ENCODE peak calls at places on chromosome 15, in four cellular contexts. One of them, this sample, is unnamed.

GRCh38 chr15:78034495-78035191 is 42.9 kb downstream of the TBC1D2B start:
- DNase-seq in psoas muscle: peak
- DNase-seq in adrenal gland: no peak
- DNase-seq in stomach: peak
- DNase-seq in this sample: no peak

GRCh38 chr15:56869573-56869972 is 48.9 kb upstream of the TCF12 start:
- DNase-seq in psoas muscle: peak
- DNase-seq in stomach: peak
- DNase-seq in adrenal gland: no peak
- DNase-seq in this sample: peak

GRCh38 chr15:31024979-31025378 is 33.6 kb upstream of the MTMR10 start:
- DNase-seq in adrenal gland: no peak
- DNase-seq in stomach: no peak
- DNase-seq in psoas muscle: no peak
- DNase-seq in this sample: no peak

GRCh38 chr15:57460208-57460816 is 84.0 kb downstream of the CGNL1 start:
- DNase-seq in stomach: no peak
- DNase-seq in psoas muscle: no peak
- DNase-seq in adrenal gland: no peak
- DNase-seq in this sample: no peak

GRCh38 chr15:90086868-90087268 is 15.4 kb downstream of the IDH2 start:
- DNase-seq in psoas muscle: peak
- DNase-seq in adrenal gland: no peak
- DNase-seq in stomach: no peak
- DNase-seq in this sample: no peak

GRCh38 chr15:65394936-65395335 is 17.1 kb upstream of the IGDCC3 start:
- DNase-seq in psoas muscle: no peak
- DNase-seq in stomach: no peak
- DNase-seq in adrenal gland: no peak
- DNase-seq in this sample: no peak

GRCh38 chr15:22927761-22928160 is 52.4 kb downstream of the CYFIP1 start:
- DNase-seq in stomach: no peak
- DNase-seq in adrenal gland: no peak
- DNase-seq in psoas muscle: no peak
- DNase-seq in this sample: no peak

GRCh38 chr15:52626671-52627369 is 52.4 kb downstream of the ATOSA start:
- DNase-seq in adrenal gland: no peak
- DNase-seq in stomach: no peak
- DNase-seq in psoas muscle: no peak
- DNase-seq in this sample: no peak

GRCh38 chr15:76987896-76988860 is 6.7 kb upstream of the PSTPIP1 start:
- DNase-seq in psoas muscle: peak
- DNase-seq in stomach: no peak
- DNase-seq in adrenal gland: peak
- DNase-seq in this sample: peak

GRCh38 chr15:25710184-25710583 is 152.9 kb downstream of the ATP10A start:
- DNase-seq in stomach: peak
- DNase-seq in adrenal gland: peak
- DNase-seq in psoas muscle: peak
- DNase-seq in this sample: peak

GRCh38 chr15:80855206-80855605 is 76.0 kb downstream of the CEMIP start:
- DNase-seq in stomach: no peak
- DNase-seq in adrenal gland: no peak
- DNase-seq in psoas muscle: no peak
- DNase-seq in this sample: no peak

GRCh38 chr15:68019814-68020525 is 34.1 kb upstream of the PIAS1 start:
- DNase-seq in adrenal gland: no peak
- DNase-seq in psoas muscle: no peak
- DNase-seq in stomach: no peak
- DNase-seq in this sample: no peak

GRCh38 chr15:58469432-58470353 is 37.9 kb downstream of the LIPC start:
- DNase-seq in psoas muscle: no peak
- DNase-seq in stomach: peak
- DNase-seq in adrenal gland: peak
- DNase-seq in this sample: no peak

GRCh38 chr15:74270854-74271520 is 34.9 kb downstream of the CCDC33 start:
- DNase-seq in psoas muscle: no peak
- DNase-seq in stomach: no peak
- DNase-seq in adrenal gland: no peak
- DNase-seq in this sample: no peak

GRCh38 chr15:90871097-90871715 is 2.8 kb downstream of the FURIN start:
- DNase-seq in stomach: no peak
- DNase-seq in psoas muscle: peak
- DNase-seq in adrenal gland: no peak
- DNase-seq in this sample: peak

GRCh38 chr15:61228025-61228901 is 839 bp downstream of the RORA start:
- DNase-seq in stomach: no peak
- DNase-seq in psoas muscle: peak
- DNase-seq in adrenal gland: no peak
- DNase-seq in this sample: peak

GRCh38 chr15:47577476-47577875 is 139.8 kb upstream of the SEMA6D start:
- DNase-seq in adrenal gland: no peak
- DNase-seq in psoas muscle: no peak
- DNase-seq in stomach: no peak
- DNase-seq in this sample: no peak

GRCh38 chr15:41804920-41805666 is 22.8 kb upstream of the JMJD7 start:
- DNase-seq in stomach: no peak
- DNase-seq in adrenal gland: no peak
- DNase-seq in psoas muscle: no peak
- DNase-seq in this sample: no peak

GRCh38 chr15:41809121-41809520 is 18.8 kb upstream of the JMJD7 start:
- DNase-seq in psoas muscle: no peak
- DNase-seq in adrenal gland: no peak
- DNase-seq in stomach: no peak
- DNase-seq in this sample: no peak

GRCh38 chr15:41805711-41806110 is 22.2 kb upstream of the JMJD7 start:
- DNase-seq in psoas muscle: no peak
- DNase-seq in adrenal gland: no peak
- DNase-seq in stomach: no peak
- DNase-seq in this sample: no peak

GRCh38 chr15:41804361-41804760 is 23.5 kb upstream of the JMJD7 start:
- DNase-seq in adrenal gland: no peak
- DNase-seq in stomach: no peak
- DNase-seq in psoas muscle: no peak
- DNase-seq in this sample: no peak

GRCh38 chr15:41806291-41807181 is 21.4 kb upstream of the JMJD7 start:
- DNase-seq in adrenal gland: peak
- DNase-seq in stomach: peak
- DNase-seq in psoas muscle: no peak
- DNase-seq in this sample: peak
- H3K27ac ChIP-seq in adrenal gland: no peak
- H3K27ac ChIP-seq in stomach: no peak
- H3K27ac ChIP-seq in psoas muscle: no peak
- H3K27ac ChIP-seq in this sample: no peak

GRCh38 chr15:99424978-99425665 is 140.7 kb upstream of the MEF2A start:
- DNase-seq in adrenal gland: peak
- DNase-seq in stomach: no peak
- DNase-seq in psoas muscle: peak
- DNase-seq in this sample: peak

GRCh38 chr15:99426431-99427105 is 139.2 kb upstream of the MEF2A start:
- DNase-seq in stomach: no peak
- DNase-seq in psoas muscle: peak
- DNase-seq in adrenal gland: peak
- DNase-seq in this sample: peak

GRCh38 chr15:99424131-99424571 is 141.6 kb upstream of the MEF2A start:
- DNase-seq in psoas muscle: no peak
- DNase-seq in stomach: no peak
- DNase-seq in adrenal gland: peak
- DNase-seq in this sample: no peak

GRCh38 chr15:99427210-99427609 is 138.6 kb upstream of the MEF2A start:
- DNase-seq in adrenal gland: peak
- DNase-seq in psoas muscle: peak
- DNase-seq in stomach: no peak
- DNase-seq in this sample: no peak

GRCh38 chr15:99425666-99426301 is 140.0 kb upstream of the MEF2A start:
- DNase-seq in psoas muscle: peak
- DNase-seq in adrenal gland: peak
- DNase-seq in stomach: peak
- DNase-seq in this sample: peak
- TF ChIP-seq CTCF in psoas muscle: no peak
- TF ChIP-seq CTCF in adrenal gland: no peak
- TF ChIP-seq CTCF in stomach: peak
- TF ChIP-seq CTCF in this sample: peak

GRCh38 chr15:85725564-85725963 is 69.2 kb downstream of the KLHL25 start:
- DNase-seq in stomach: no peak
- DNase-seq in psoas muscle: no peak
- DNase-seq in adrenal gland: no peak
- DNase-seq in this sample: no peak
- H3K4me3 ChIP-seq in stomach: no peak
- H3K4me3 ChIP-seq in psoas muscle: no peak
- H3K4me3 ChIP-seq in adrenal gland: no peak
- H3K4me3 ChIP-seq in this sample: peak

DNA sequence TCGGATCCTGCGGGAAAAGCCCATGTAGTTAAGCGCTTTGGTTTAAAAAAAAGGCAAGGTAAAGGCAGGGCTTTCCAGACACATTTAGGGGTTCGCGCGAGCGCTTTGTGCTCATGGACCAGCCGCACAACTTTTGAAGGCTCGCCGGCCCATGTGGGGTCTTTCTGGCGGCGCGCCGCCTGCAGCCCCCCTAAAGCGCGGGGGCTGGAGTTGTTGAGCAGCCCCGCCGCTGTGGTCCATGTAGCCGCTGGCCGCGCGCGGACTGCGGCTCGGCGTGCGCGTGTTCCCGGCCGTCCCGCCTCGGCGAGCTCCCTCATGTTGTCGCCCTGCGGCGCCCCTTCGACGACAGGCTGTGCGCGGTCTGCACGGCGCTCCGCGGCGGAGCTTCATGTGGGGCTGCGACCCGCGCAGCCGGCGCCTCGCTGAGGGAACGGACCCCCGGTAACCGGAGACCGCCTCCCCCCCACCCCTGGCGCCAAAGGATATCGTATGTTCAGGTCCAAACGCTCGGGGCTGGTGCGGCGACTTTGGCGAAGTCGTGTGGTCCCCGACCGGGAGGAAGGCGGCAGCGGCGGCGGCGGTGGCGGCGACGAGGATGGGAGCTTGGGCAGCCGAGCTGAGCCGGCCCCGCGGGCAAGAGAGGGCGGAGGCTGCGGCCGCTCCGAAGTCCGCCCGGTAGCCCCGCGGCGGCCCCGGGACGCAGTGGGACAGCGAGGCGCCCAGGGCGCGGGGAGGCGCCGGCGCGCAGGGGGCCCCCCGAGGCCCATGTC is 919 bp downstream of the SMAD6 start:
- DNase-seq in adrenal gland: no peak
- DNase-seq in psoas muscle: no peak
- DNase-seq in stomach: peak
- DNase-seq in this sample: peak
- H3K27ac ChIP-seq in adrenal gland: peak
- H3K27ac ChIP-seq in psoas muscle: peak
- H3K27ac ChIP-seq in stomach: peak
- H3K27ac ChIP-seq in this sample: peak

DNA sequence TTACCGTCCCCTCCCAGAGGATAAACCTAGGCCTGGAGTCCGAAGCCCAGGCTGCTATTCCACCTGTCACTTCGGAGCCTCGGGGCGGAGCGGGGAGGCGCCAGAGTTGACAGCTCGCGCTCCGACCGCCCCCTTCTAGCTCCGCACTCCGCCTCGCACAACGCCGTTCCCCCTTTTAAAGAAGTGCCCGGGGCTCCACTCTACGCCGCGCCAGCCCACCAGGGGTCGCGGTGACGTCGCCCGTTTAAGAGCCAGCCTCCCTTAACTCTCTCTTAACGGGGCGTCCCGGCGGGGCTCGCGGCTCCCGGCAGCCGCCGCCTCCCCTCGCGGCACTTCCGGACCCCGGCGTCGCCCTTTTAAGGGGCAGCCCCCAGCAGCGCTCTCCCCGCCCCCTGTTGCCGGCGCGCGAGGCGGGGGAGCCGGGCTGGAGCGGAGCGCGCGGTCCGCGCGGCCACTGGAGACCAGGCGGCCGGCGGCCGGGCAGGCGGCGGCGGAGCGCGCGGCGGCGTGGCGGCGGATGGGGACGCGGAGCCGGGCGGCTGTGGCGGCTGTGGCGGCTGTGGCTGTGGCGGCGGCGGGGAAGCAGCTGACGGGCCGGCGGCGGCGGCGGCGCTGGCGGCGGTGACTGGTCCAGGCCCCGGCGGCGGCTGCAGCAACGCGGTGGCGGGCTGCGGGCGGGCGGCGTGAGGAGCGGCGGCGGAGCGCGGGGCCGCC is at the start of gene INAFM2:
- DNase-seq in psoas muscle: peak
- DNase-seq in adrenal gland: peak
- DNase-seq in stomach: peak
- DNase-seq in this sample: peak
- TF ChIP-seq CTCF in psoas muscle: peak
- TF ChIP-seq CTCF in adrenal gland: peak
- TF ChIP-seq CTCF in stomach: peak
- TF ChIP-seq CTCF in this sample: peak

DNA sequence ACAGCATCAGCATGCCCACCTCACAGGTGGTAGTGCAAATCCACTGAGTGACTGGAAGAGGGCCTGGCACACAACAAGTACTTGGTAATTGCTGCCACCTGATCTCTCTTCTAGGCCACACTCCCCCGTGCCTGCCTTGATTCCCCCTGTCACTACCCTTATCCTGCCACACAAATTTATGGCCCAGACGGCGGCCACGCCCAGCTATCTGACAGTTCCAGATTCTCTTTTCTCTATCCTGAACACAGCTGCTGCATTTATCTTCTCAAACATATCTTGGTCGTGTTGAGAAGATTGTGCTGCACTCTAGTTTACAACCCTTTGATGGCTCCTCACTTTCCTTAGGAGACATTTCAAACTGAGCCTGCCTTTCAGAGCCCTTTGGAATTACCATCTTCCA is 585.2 kb downstream of the NTRK3 start:
- DNase-seq in psoas muscle: no peak
- DNase-seq in adrenal gland: no peak
- DNase-seq in stomach: no peak
- DNase-seq in this sample: no peak
- H3K4me3 ChIP-seq in psoas muscle: no peak
- H3K4me3 ChIP-seq in adrenal gland: no peak
- H3K4me3 ChIP-seq in stomach: no peak
- H3K4me3 ChIP-seq in this sample: no peak

GRCh38 chr15:101121511-101122090 is 130.2 kb downstream of the CHSY1 start:
- DNase-seq in psoas muscle: peak
- DNase-seq in stomach: peak
- DNase-seq in adrenal gland: peak
- DNase-seq in this sample: peak
- H3K27ac ChIP-seq in psoas muscle: peak
- H3K27ac ChIP-seq in stomach: peak
- H3K27ac ChIP-seq in adrenal gland: peak
- H3K27ac ChIP-seq in this sample: peak

GRCh38 chr15:75758071-75758872 is 45.6 kb upstream of the CSPG4 start:
- DNase-seq in adrenal gland: peak
- DNase-seq in psoas muscle: peak
- DNase-seq in stomach: peak
- DNase-seq in this sample: peak
- TF ChIP-seq CTCF in adrenal gland: peak
- TF ChIP-seq CTCF in psoas muscle: peak
- TF ChIP-seq CTCF in stomach: no peak
- TF ChIP-seq CTCF in this sample: peak

This sample was measured in left ventricle myocardium inferior.